ENCODE peak calls at places on chromosome 18, in six cellular contexts. R is BE2C, V is fibroblast of pulmonary artery, M is GM12864, Y is Peyer's patch, H is skeletal muscle cell. F is an unnamed sample.

GRCh38 chr18:61589724-61590065 is 256.5 kb downstream of the CDH20 start:
- DNase-seq in R (no peak), V (peak), M (no peak), Y (no peak), H (peak), F (no peak)

GRCh38 chr18:50659091-50660003 is 99.5 kb downstream of the MAPK4 start:
- DNase-seq in R (no peak), V (peak), M (no peak), Y (no peak), H (no peak), F (peak)

GRCh38 chr18:61851940-61852451 is 40.8 kb downstream of the RNF152 start:
- DNase-seq in R (no peak), V (peak), M (no peak), Y (no peak), H (peak), F (peak)

GRCh38 chr18:9861933-9862332 is 23.8 kb upstream of the TXNDC2 start:
- DNase-seq in R (no peak), V (no peak), M (peak), Y (no peak), H (no peak), F (no peak)

GRCh38 chr18:8450013-8450412 is 159.2 kb upstream of the RAB12 start:
- DNase-seq in R (peak), V (peak), M (no peak), Y (no peak), H (no peak), F (no peak)

GRCh38 chr18:58597649-58598048 is 31.2 kb downstream of the ALPK2 start:
- DNase-seq in R (no peak), V (no peak), M (no peak), Y (no peak), H (no peak), F (no peak)

GRCh38 chr18:48219429-48220145 is 189.6 kb downstream of the ZBTB7C start:
- DNase-seq in R (peak), V (no peak), M (no peak), Y (no peak), H (no peak), F (no peak)

GRCh38 chr18:27750014-27750413 is 426.9 kb downstream of the CDH2 start:
- DNase-seq in R (peak), V (peak), M (no peak), Y (no peak), H (peak), F (no peak)

GRCh38 chr18:7459851-7460774 is 107.0 kb upstream of the PTPRM start:
- DNase-seq in R (no peak), V (no peak), M (no peak), Y (no peak), H (no peak), F (no peak)

GRCh38 chr18:8424917-8425725 is 184.1 kb upstream of the RAB12 start:
- DNase-seq in R (peak), V (peak), M (no peak), Y (no peak), H (peak), F (no peak)

GRCh38 chr18:3451989-3452749 is 2.2 kb downstream of the TGIF1 start:
- DNase-seq in R (no peak), V (peak), M (no peak), Y (peak), H (no peak), F (peak)

GRCh38 chr18:76528477-76529432 is 33.7 kb upstream of the ZNF516 start:
- DNase-seq in R (no peak), V (peak), M (no peak), Y (no peak), H (peak), F (peak)

GRCh38 chr18:27004056-27004829 is 138.7 kb upstream of the AQP4 start:
- DNase-seq in R (no peak), V (peak), M (no peak), Y (no peak), H (no peak), F (no peak)

GRCh38 chr18:12428923-12429322 is 21.2 kb downstream of the PRELID3A start:
- DNase-seq in R (no peak), V (no peak), M (no peak), Y (no peak), H (no peak), F (no peak)

GRCh38 chr18:12038082-12038660 is 55.5 kb upstream of the ANKRD62 start:
- DNase-seq in R (no peak), V (peak), M (no peak), Y (no peak), H (no peak), F (no peak)

GRCh38 chr18:12393998-12394397 is 13.7 kb upstream of the PRELID3A start:
- DNase-seq in R (no peak), V (no peak), M (no peak), Y (no peak), H (no peak), F (no peak)

GRCh38 chr18:9862686-9863085 is 23.1 kb upstream of the TXNDC2 start:
- DNase-seq in R (peak), V (no peak), M (no peak), Y (no peak), H (no peak), F (no peak)

GRCh38 chr18:58287626-58288289 is 243.7 kb downstream of the NEDD4L start:
- DNase-seq in R (no peak), V (no peak), M (no peak), Y (peak), H (no peak), F (no peak)

GRCh38 chr18:3652380-3653262 is 202.6 kb downstream of the TGIF1 start:
- DNase-seq in R (peak), V (peak), M (peak), Y (peak), H (peak), F (peak)

GRCh38 chr18:8912348-8913057 is 190.0 kb upstream of the NDUFV2 start:
- DNase-seq in R (no peak), V (no peak), M (peak), Y (peak), H (no peak), F (no peak)

GRCh38 chr18:63443820-63444219 is 21.5 kb upstream of the VPS4B start:
- DNase-seq in R (no peak), V (no peak), M (no peak), Y (no peak), H (no peak), F (no peak)

GRCh38 chr18:47331051-47331450 is 79.6 kb upstream of the SKOR2 start:
- DNase-seq in R (no peak), V (no peak), M (no peak), Y (no peak), H (no peak), F (no peak)

GRCh38 chr18:61581578-61582204 is 248.5 kb downstream of the CDH20 start:
- DNase-seq in R (peak), V (peak), M (no peak), Y (peak), H (no peak), F (peak)

GRCh38 chr18:5630057-5630765 is 86.4 kb upstream of the EPB41L3 start:
- DNase-seq in R (peak), V (peak), M (no peak), Y (peak), H (peak), F (peak)

GRCh38 chr18:22378672-22379282 is 38.9 kb downstream of the CTAGE1 start:
- DNase-seq in R (peak), V (peak), M (no peak), Y (peak), H (no peak), F (no peak)

GRCh38 chr18:79912409-79912991 is 39.0 kb downstream of the SLC66A2 start:
- DNase-seq in R (no peak), V (peak), M (no peak), Y (peak), H (no peak), F (no peak)

GRCh38 chr18:21191596-21192307 is 50.3 kb upstream of the GREB1L start:
- DNase-seq in R (peak), V (peak), M (no peak), Y (peak), H (peak), F (peak)

GRCh38 chr18:43588838-43589237 is 311.5 kb upstream of the SYT4 start:
- DNase-seq in R (no peak), V (no peak), M (no peak), Y (no peak), H (no peak), F (no peak)

GRCh38 chr18:61683856-61684255 is 209.0 kb downstream of the RNF152 start:
- DNase-seq in R (no peak), V (no peak), M (no peak), Y (no peak), H (no peak), F (no peak)

GRCh38 chr18:907880-908512 is 3.3 kb downstream of the ADCYAP1 start:
- DNase-seq in R (no peak), V (no peak), M (no peak), Y (no peak), H (no peak), F (peak)

GRCh38 chr18:910247-910646 is 5.6 kb downstream of the ADCYAP1 start:
- DNase-seq in R (no peak), V (no peak), M (no peak), Y (no peak), H (no peak), F (no peak)

GRCh38 chr18:907171-907879 is 2.7 kb downstream of the ADCYAP1 start:
- DNase-seq in R (peak), V (no peak), M (no peak), Y (peak), H (no peak), F (peak)

GRCh38 chr18:911025-911424 is 6.4 kb downstream of the ADCYAP1 start:
- DNase-seq in R (no peak), V (no peak), M (no peak), Y (no peak), H (no peak), F (no peak)

GRCh38 chr18:908631-909621 is 4.3 kb downstream of the ADCYAP1 start:
- DNase-seq in R (no peak), V (no peak), M (no peak), Y (no peak), H (no peak), F (no peak)
- H3K4me3 ChIP-seq in R (no peak), V (peak), M (no peak), Y (peak), H (peak), F (peak)

GRCh38 chr18:45112682-45113081 is 432.0 kb downstream of the SETBP1 start:
- DNase-seq in R (no peak), V (no peak), M (no peak), Y (no peak), H (no peak), F (no peak)
- H3K4me3 ChIP-seq in R (no peak), V (no peak), M (no peak), Y (no peak), H (no peak), F (no peak)

GRCh38 chr18:25168011-25168410 is 184.0 kb downstream of the ZNF521 start:
- DNase-seq in R (no peak), V (no peak), M (no peak), Y (no peak), H (no peak), F (no peak)

GRCh38 chr18:25166113-25166512 is 185.9 kb downstream of the ZNF521 start:
- DNase-seq in R (no peak), V (no peak), M (no peak), Y (no peak), H (no peak), F (no peak)

GRCh38 chr18:25164211-25164836 is 187.6 kb downstream of the ZNF521 start:
- DNase-seq in R (no peak), V (no peak), M (no peak), Y (no peak), H (no peak), F (no peak)

GRCh38 chr18:25169701-25170100 is 182.3 kb downstream of the ZNF521 start:
- DNase-seq in R (no peak), V (no peak), M (no peak), Y (no peak), H (no peak), F (no peak)

GRCh38 chr18:25164837-25165791 is 186.9 kb downstream of the ZNF521 start:
- DNase-seq in R (no peak), V (peak), M (peak), Y (no peak), H (peak), F (peak)
- H3K4me3 ChIP-seq in R (no peak), V (peak), M (peak), Y (peak), H (peak), F (peak)

DNA sequence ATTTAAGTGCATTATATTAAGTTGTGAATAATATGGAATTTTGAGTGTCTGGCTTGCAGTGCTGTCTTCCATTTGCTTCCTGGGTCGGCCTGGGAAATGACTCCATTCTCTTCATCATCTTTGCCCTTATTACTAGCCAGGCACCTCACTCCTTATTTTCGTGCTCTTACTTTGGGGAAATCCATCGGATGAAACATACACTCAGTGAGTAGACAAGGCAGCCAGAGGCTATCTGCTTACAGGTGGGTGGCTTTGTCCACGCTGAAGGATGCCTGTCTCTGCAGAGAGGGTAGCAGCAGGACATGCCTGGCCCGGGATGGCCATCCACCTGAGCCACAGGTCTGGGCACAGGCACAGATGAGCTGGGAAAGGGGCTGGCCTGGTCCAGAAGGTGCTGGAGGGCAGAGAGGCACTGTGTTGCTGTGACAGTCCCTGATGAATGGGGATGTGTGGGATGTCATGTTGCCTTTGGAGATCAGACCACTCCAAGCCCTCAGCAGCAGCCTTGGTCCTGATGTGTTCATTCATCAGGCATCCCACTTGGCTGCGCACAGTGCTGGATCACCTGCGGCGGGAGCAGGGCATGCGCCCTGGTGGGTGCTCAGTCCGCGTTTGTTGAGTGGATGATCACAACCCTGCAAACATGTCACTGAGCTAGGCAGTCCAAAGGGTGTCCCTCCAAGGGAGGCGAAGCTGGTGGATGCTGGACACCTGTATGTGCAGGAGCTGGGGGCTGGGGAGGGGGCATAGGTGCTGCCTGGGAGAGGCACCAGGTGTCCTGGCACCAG is 236.0 kb downstream of the LDLRAD4 start:
- DNase-seq in R (no peak), V (no peak), M (no peak), Y (no peak), H (no peak), F (no peak)
- H3K4me3 ChIP-seq in R (no peak), V (no peak), M (no peak), Y (no peak), H (no peak), F (no peak)

GRCh38 chr18:32922951-32923430 is 150.2 kb upstream of the KLHL14 start:
- DNase-seq in R (no peak), V (no peak), M (no peak), Y (no peak), H (no peak), F (no peak)
- H3K4me3 ChIP-seq in R (no peak), V (no peak), M (no peak), Y (no peak), H (no peak), F (no peak)

GRCh38 chr18:75205760-75206109 is 3.2 kb downstream of the PTGR3 start:
- DNase-seq in R (no peak), V (no peak), M (no peak), Y (no peak), H (no peak), F (no peak)
- H3K4me3 ChIP-seq in R (no peak), V (no peak), M (no peak), Y (no peak), H (peak), F (no peak)

DNA sequence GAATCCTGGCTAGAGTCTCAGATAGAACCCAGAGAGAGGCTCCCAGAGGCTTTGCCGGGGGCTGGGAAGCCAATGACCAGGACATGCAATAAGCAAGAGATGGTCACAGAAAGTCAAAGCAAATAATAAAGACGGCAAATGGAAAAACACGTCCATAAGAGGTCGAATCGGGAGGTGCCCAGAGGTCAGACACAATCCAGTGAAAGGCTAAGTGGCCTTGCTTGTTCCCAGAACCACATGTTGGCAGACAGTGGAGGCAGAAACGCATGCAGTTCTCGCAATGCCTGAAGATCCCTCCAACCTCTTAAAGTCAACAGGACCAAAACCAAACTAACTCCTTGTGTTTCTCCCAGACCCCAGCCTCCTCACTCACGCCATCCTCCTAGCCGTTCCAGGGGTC is 3.0 kb downstream of the CYB5A start:
- DNase-seq in R (no peak), V (no peak), M (no peak), Y (no peak), H (no peak), F (no peak)
- H3K4me3 ChIP-seq in R (no peak), V (no peak), M (no peak), Y (peak), H (no peak), F (no peak)

DNA sequence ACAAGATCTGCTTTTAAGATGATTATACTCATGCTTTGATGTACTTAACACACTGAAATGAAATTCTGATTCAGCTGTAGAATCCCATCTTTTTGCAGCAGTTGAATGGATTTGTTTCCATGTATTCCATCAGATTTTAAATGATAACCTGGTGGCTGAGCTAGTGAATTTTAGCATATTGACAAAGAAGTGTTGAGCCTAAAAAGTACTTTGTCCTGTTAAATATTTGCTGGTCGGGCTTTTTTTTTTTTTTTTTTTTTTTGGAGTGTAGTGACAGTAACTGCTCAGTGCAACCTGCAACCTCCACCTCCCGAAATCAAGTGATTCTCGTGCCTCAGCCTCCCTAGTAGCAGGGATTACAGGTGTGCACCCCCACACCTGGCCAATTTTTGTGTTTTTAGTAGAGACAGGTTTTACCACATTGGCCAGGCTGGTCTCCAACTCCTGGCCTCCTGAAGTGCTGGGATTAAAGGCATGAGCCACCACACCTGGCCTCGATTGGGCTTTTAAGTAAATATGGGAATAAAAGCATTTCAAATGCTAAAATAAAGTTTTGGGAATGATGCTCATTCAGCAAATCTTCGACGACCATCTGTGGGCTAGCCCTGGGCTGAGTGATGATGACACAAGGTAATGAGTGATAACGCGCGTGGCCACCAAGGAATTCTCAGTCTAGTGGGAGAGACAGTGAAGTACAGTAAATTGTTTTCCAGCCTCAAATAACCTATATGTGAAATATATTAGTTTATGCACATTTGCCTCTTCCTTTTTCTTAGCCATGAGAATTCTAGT is 2.2 kb downstream of the ELP2 start:
- DNase-seq in R (no peak), V (no peak), M (no peak), Y (no peak), H (no peak), F (no peak)
- H3K4me3 ChIP-seq in R (no peak), V (no peak), M (no peak), Y (no peak), H (no peak), F (no peak)

GRCh38 chr18:70464343-70465114 is 175.7 kb downstream of the SOCS6 start:
- DNase-seq in R (peak), V (peak), M (no peak), Y (peak), H (peak), F (peak)
- H3K4me3 ChIP-seq in R (peak), V (peak), M (no peak), Y (peak), H (peak), F (peak)

GRCh38 chr18:34734048-34734447 is 23.9 kb downstream of the DTNA start:
- DNase-seq in R (no peak), V (no peak), M (no peak), Y (no peak), H (no peak), F (no peak)
- H3K4me3 ChIP-seq in R (no peak), V (no peak), M (no peak), Y (no peak), H (no peak), F (no peak)